ENCODE peak calls at places on chromosomes 7 and 10, in nine cellular contexts. One of them, this sample, is unnamed.
A peak's percentile ranks its signal among the peaks of the same experiment; 100 is the strongest.

GRCh38 chr7:121510302-121510701 is 114.2 kb upstream of the FAM3C start:
- DNase-seq in GM12878: no peak
- DNase-seq in NB4: peak; percentile 20
- DNase-seq in astrocyte of the spinal cord: no peak
- DNase-seq in mucosa of descending colon: no peak
- DNase-seq in astrocyte: no peak
- DNase-seq in OCI-LY7: peak; percentile 24
- DNase-seq in left ventricle myocardium inferior: no peak
- DNase-seq in fibroblast of mammary gland: no peak
- DNase-seq in this sample: no peak

GRCh38 chr10:47061776-47062175 is 150.5 kb downstream of the PTPN20 start:
- DNase-seq in GM12878: no peak
- DNase-seq in NB4: no peak
- DNase-seq in astrocyte of the spinal cord: no peak
- DNase-seq in mucosa of descending colon: no peak
- DNase-seq in astrocyte: no peak
- DNase-seq in OCI-LY7: no peak
- DNase-seq in left ventricle myocardium inferior: no peak
- DNase-seq in fibroblast of mammary gland: no peak
- DNase-seq in this sample: no peak

GRCh38 chr10:79468841-79469585 is 23.6 kb upstream of the ZCCHC24 start:
- DNase-seq in GM12878: no peak
- DNase-seq in NB4: peak; percentile 23
- DNase-seq in astrocyte of the spinal cord: no peak
- DNase-seq in mucosa of descending colon: no peak
- DNase-seq in astrocyte: no peak
- DNase-seq in OCI-LY7: no peak
- DNase-seq in left ventricle myocardium inferior: no peak
- DNase-seq in fibroblast of mammary gland: no peak
- DNase-seq in this sample: no peak

GRCh38 chr10:33749042-33749441 is 414.6 kb upstream of the NRP1 start:
- DNase-seq in GM12878: no peak
- DNase-seq in NB4: no peak
- DNase-seq in astrocyte of the spinal cord: peak; percentile 2
- DNase-seq in mucosa of descending colon: no peak
- DNase-seq in astrocyte: peak; percentile 7
- DNase-seq in OCI-LY7: no peak
- DNase-seq in left ventricle myocardium inferior: no peak
- DNase-seq in fibroblast of mammary gland: no peak
- DNase-seq in this sample: peak; percentile 29

GRCh38 chr7:85950418-85950817 is 693.3 kb upstream of the GRM3 start:
- DNase-seq in GM12878: no peak
- DNase-seq in NB4: no peak
- DNase-seq in astrocyte of the spinal cord: no peak
- DNase-seq in mucosa of descending colon: no peak
- DNase-seq in astrocyte: no peak
- DNase-seq in OCI-LY7: no peak
- DNase-seq in left ventricle myocardium inferior: no peak
- DNase-seq in fibroblast of mammary gland: no peak
- DNase-seq in this sample: no peak

GRCh38 chr10:66941491-66941890 is 15.7 kb downstream of the LRRTM3 start:
- DNase-seq in GM12878: no peak
- DNase-seq in NB4: no peak
- DNase-seq in astrocyte of the spinal cord: no peak
- DNase-seq in mucosa of descending colon: no peak
- DNase-seq in astrocyte: no peak
- DNase-seq in OCI-LY7: no peak
- DNase-seq in left ventricle myocardium inferior: no peak
- DNase-seq in fibroblast of mammary gland: no peak
- DNase-seq in this sample: no peak

GRCh38 chr10:132684164-132684891 is 101.6 kb downstream of the NKX6-2 start:
- DNase-seq in GM12878: peak; percentile 30
- DNase-seq in NB4: peak; percentile 71
- DNase-seq in astrocyte of the spinal cord: peak; percentile 20
- DNase-seq in mucosa of descending colon: no peak
- DNase-seq in astrocyte: peak; percentile 47
- DNase-seq in OCI-LY7: no peak
- DNase-seq in left ventricle myocardium inferior: no peak
- DNase-seq in fibroblast of mammary gland: peak; percentile 54
- DNase-seq in this sample: peak; percentile 10

GRCh38 chr7:50312176-50312575 is 7.7 kb downstream of the IKZF1 start:
- DNase-seq in GM12878: no peak
- DNase-seq in NB4: peak; percentile 55
- DNase-seq in astrocyte of the spinal cord: no peak
- DNase-seq in mucosa of descending colon: no peak
- DNase-seq in astrocyte: no peak
- DNase-seq in OCI-LY7: peak; percentile 54
- DNase-seq in left ventricle myocardium inferior: no peak
- DNase-seq in fibroblast of mammary gland: no peak
- DNase-seq in this sample: no peak

GRCh38 chr10:6141296-6142151 is 52.7 kb downstream of the RBM17 start:
- DNase-seq in GM12878: peak; percentile 73
- DNase-seq in NB4: peak; percentile 55
- DNase-seq in astrocyte of the spinal cord: peak; percentile 87
- DNase-seq in mucosa of descending colon: no peak
- DNase-seq in astrocyte: peak; percentile 89
- DNase-seq in OCI-LY7: peak; percentile 56
- DNase-seq in left ventricle myocardium inferior: no peak
- DNase-seq in fibroblast of mammary gland: peak; percentile 97
- DNase-seq in this sample: peak; percentile 80

GRCh38 chr10:6139470-6139869 is 50.6 kb downstream of the RBM17 start:
- DNase-seq in GM12878: no peak
- DNase-seq in NB4: no peak
- DNase-seq in astrocyte of the spinal cord: no peak
- DNase-seq in mucosa of descending colon: no peak
- DNase-seq in astrocyte: no peak
- DNase-seq in OCI-LY7: no peak
- DNase-seq in left ventricle myocardium inferior: no peak
- DNase-seq in fibroblast of mammary gland: no peak
- DNase-seq in this sample: no peak

GRCh38 chr10:6138456-6138855 is 49.6 kb downstream of the RBM17 start:
- DNase-seq in GM12878: no peak
- DNase-seq in NB4: no peak
- DNase-seq in astrocyte of the spinal cord: no peak
- DNase-seq in mucosa of descending colon: no peak
- DNase-seq in astrocyte: no peak
- DNase-seq in OCI-LY7: no peak
- DNase-seq in left ventricle myocardium inferior: no peak
- DNase-seq in fibroblast of mammary gland: no peak
- DNase-seq in this sample: no peak

GRCh38 chr10:6140965-6141295 is 52.1 kb downstream of the RBM17 start:
- DNase-seq in GM12878: no peak
- DNase-seq in NB4: no peak
- DNase-seq in astrocyte of the spinal cord: no peak
- DNase-seq in mucosa of descending colon: no peak
- DNase-seq in astrocyte: no peak
- DNase-seq in OCI-LY7: no peak
- DNase-seq in left ventricle myocardium inferior: no peak
- DNase-seq in fibroblast of mammary gland: no peak
- DNase-seq in this sample: no peak

DNA sequence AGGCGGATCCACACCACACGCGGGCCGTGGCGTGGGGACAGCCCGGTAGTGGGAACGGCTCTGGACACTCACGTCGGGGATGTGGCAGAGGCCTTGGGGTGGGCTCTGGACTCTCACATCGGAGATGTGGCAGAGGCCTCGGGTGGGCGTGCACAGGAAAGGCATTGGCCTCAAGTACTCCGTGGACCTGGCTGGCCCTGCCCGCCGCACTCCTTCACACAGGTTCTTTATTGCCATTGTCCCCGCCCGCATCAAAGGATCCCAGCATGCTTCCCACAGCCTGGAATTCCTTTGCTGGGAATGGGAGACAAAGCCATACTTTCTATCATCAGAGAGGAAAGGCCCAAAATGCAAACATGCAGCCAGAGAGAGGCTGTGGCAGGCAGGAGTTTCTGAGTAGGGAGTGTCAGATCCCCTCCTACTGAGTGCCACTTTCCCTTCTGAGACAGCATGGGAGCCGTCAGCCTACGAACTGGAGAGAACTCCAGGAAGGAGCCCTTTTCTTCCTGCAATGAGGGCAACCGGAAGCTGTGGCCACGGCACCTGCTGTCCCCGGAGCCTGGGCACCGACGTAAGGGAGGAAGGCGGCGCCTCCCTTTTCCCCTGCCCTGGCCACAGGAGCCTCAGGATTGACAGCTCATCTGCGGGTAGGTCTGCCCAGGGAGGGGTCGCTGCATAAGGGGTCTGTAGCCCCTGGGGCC is 51.5 kb downstream of the RBM17 start:
- DNase-seq in GM12878: no peak
- DNase-seq in NB4: peak; percentile 59
- DNase-seq in astrocyte of the spinal cord: no peak
- DNase-seq in mucosa of descending colon: peak; percentile 74
- DNase-seq in astrocyte: no peak
- DNase-seq in OCI-LY7: no peak
- DNase-seq in left ventricle myocardium inferior: no peak
- DNase-seq in fibroblast of mammary gland: no peak
- DNase-seq in this sample: no peak
- H3K4me3 ChIP-seq in GM12878: peak overlapping the region; percentile 52
- H3K4me3 ChIP-seq in NB4: no peak overlapping the region
- H3K4me3 ChIP-seq in astrocyte of the spinal cord: no peak overlapping the region
- H3K4me3 ChIP-seq in mucosa of descending colon: no peak overlapping the region
- H3K4me3 ChIP-seq in astrocyte: no peak overlapping the region
- H3K4me3 ChIP-seq in OCI-LY7: no peak overlapping the region
- H3K4me3 ChIP-seq in left ventricle myocardium inferior: no peak overlapping the region
- H3K4me3 ChIP-seq in fibroblast of mammary gland: no peak overlapping the region
- H3K4me3 ChIP-seq in this sample: no peak overlapping the region

GRCh38 chr10:100569687-100570517 is 34.2 kb downstream of the HIF1AN start:
- DNase-seq in GM12878: no peak
- DNase-seq in NB4: no peak
- DNase-seq in astrocyte of the spinal cord: no peak
- DNase-seq in mucosa of descending colon: no peak
- DNase-seq in astrocyte: no peak
- DNase-seq in OCI-LY7: peak; percentile 10
- DNase-seq in left ventricle myocardium inferior: no peak
- DNase-seq in fibroblast of mammary gland: no peak
- DNase-seq in this sample: no peak
- TF ChIP-seq CTCF in GM12878: peak; percentile 17
- TF ChIP-seq CTCF in NB4: no peak
- TF ChIP-seq CTCF in astrocyte of the spinal cord: peak; percentile 9
- TF ChIP-seq CTCF in mucosa of descending colon: no peak
- TF ChIP-seq CTCF in astrocyte: no peak
- TF ChIP-seq CTCF in OCI-LY7: peak; percentile 61
- TF ChIP-seq CTCF in left ventricle myocardium inferior: no peak
- TF ChIP-seq CTCF in fibroblast of mammary gland: no peak
- TF ChIP-seq CTCF in this sample: no peak

GRCh38 chr7:6709808-6710207 is 3.1 kb upstream of the ZNF12 start:
- DNase-seq in GM12878: no peak
- DNase-seq in NB4: peak; percentile 66
- DNase-seq in astrocyte of the spinal cord: no peak
- DNase-seq in mucosa of descending colon: no peak
- DNase-seq in astrocyte: no peak
- DNase-seq in OCI-LY7: peak; percentile 34
- DNase-seq in left ventricle myocardium inferior: no peak
- DNase-seq in fibroblast of mammary gland: no peak
- DNase-seq in this sample: no peak

GRCh38 chr7:6708304-6708703 is 1.6 kb upstream of the ZNF12 start:
- DNase-seq in GM12878: no peak
- DNase-seq in NB4: no peak
- DNase-seq in astrocyte of the spinal cord: no peak
- DNase-seq in mucosa of descending colon: no peak
- DNase-seq in astrocyte: no peak
- DNase-seq in OCI-LY7: no peak
- DNase-seq in left ventricle myocardium inferior: no peak
- DNase-seq in fibroblast of mammary gland: no peak
- DNase-seq in this sample: no peak

GRCh38 chr7:6705959-6706665 is 635 bp downstream of the ZNF12 start:
- DNase-seq in GM12878: no peak
- DNase-seq in NB4: peak; percentile 74
- DNase-seq in astrocyte of the spinal cord: peak; percentile 25
- DNase-seq in mucosa of descending colon: peak; percentile 65
- DNase-seq in astrocyte: peak; percentile 18
- DNase-seq in OCI-LY7: peak; percentile 42
- DNase-seq in left ventricle myocardium inferior: no peak
- DNase-seq in fibroblast of mammary gland: peak; percentile 36
- DNase-seq in this sample: peak; percentile 25

DNA sequence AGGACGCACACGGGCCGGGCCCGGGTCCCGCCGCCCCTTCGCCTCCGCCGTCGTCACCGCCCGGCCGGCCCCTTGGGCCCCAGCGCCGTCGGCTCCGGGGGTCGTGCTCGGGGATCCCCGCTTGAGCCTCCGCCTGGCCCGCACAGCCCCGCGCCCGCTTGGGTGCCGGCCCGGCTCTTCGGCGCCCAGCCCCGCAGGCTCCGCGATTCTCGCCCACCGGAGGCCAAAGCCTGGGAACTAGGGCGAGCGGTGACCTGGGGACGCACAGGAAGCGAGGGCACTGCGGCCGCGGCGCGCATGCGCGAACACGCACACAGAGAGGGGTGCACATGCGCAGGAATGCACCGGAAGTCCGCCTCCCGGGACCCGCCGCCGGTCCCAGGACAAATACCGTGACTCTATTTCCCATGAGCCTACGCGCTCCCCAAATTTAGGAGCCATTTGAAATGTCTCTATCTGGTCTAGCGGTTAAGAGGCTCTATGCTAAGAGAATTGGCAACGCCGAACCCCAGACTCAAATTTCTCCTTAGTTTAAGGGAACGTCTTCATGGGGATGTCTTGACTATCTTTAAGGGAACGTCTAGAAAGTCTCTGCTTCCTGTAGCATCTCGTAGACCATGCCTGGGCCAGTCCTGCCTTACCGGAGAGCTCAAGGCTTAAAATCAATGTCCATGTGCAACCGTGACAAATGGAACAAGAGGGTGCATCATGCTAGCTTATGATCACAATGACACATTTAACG is at the start of gene ZNF12:
- DNase-seq in GM12878: peak; percentile 87
- DNase-seq in NB4: peak; percentile 99
- DNase-seq in astrocyte of the spinal cord: peak; percentile 92
- DNase-seq in mucosa of descending colon: peak; percentile 97
- DNase-seq in astrocyte: peak; percentile 79
- DNase-seq in OCI-LY7: peak; percentile 97
- DNase-seq in left ventricle myocardium inferior: peak; percentile 97
- DNase-seq in fibroblast of mammary gland: peak; percentile 90
- DNase-seq in this sample: peak; percentile 92
- H3K4me3 ChIP-seq in GM12878: peak within 1 kb of the TSS; percentile 88
- H3K4me3 ChIP-seq in NB4: peak within 1 kb of the TSS; percentile 69
- H3K4me3 ChIP-seq in astrocyte of the spinal cord: peak within 1 kb of the TSS; percentile 92
- H3K4me3 ChIP-seq in mucosa of descending colon: peak within 1 kb of the TSS; percentile 96
- H3K4me3 ChIP-seq in astrocyte: peak within 1 kb of the TSS; percentile 72
- H3K4me3 ChIP-seq in OCI-LY7: peak within 1 kb of the TSS; percentile 98
- H3K4me3 ChIP-seq in left ventricle myocardium inferior: peak within 1 kb of the TSS; percentile 98
- H3K4me3 ChIP-seq in fibroblast of mammary gland: peak within 1 kb of the TSS; percentile 86
- H3K4me3 ChIP-seq in this sample: peak within 1 kb of the TSS; percentile 89

DNA sequence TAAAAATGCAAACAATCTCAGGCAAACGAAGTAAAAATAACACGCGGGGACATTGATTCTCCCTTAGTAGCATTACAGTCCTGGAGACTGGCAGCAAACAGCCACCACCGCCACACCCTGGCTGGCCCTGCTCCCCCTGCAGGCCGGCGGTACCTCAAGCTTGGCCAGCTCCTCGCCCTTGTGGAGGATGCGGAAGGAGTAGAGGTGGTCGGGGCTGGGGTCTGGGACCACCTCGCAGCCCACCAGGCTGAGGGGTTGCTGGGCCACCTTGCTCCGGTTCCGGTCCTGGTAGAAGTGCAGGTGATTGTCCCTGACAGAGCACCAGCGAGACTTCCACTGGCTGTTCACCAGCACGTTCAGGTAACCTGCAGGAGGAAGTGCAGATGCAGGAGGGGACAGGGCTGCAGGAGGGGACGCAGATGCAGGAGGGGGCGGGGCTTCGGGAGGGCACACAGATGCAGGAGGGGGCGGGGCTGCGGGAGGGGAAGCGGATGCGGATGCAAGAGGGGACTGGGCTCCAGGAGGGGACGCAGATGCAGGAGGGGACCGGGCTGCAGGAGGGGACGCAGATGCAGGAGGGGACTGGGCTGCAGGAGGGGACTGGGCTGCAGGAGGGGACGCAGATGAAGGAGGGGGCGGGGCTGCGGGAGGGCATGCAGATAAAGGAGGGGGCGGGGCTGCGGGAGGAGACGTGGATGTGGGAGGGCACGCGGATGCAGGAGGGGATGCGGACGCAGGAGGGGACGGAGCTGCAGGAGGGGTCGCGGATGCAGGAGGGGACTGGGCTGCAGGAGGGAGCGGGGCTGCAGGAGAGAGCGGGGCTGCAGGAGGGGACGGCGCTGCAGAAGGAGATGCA is 65.7 kb downstream of the VWA2 start:
- DNase-seq in GM12878: no peak
- DNase-seq in NB4: peak; percentile 30
- DNase-seq in astrocyte of the spinal cord: no peak
- DNase-seq in mucosa of descending colon: peak; percentile 73
- DNase-seq in astrocyte: no peak
- DNase-seq in OCI-LY7: peak; percentile 86
- DNase-seq in left ventricle myocardium inferior: peak; percentile 40
- DNase-seq in fibroblast of mammary gland: no peak
- DNase-seq in this sample: no peak
- TF ChIP-seq CTCF in GM12878: peak; percentile 65
- TF ChIP-seq CTCF in NB4: peak; percentile 37
- TF ChIP-seq CTCF in astrocyte of the spinal cord: peak; percentile 78
- TF ChIP-seq CTCF in mucosa of descending colon: no peak
- TF ChIP-seq CTCF in astrocyte: peak; percentile 46
- TF ChIP-seq CTCF in OCI-LY7: peak; percentile 50
- TF ChIP-seq CTCF in left ventricle myocardium inferior: peak; percentile 54
- TF ChIP-seq CTCF in fibroblast of mammary gland: peak; percentile 24
- TF ChIP-seq CTCF in this sample: peak; percentile 58

This sample was measured in fibroblast of the aortic adventitia.